ENCODE peak calls at places on chromosomes 12 and 14, in nine cellular contexts. L is effector memory CD8-positive, alpha-beta T cell; B is stimulated activated CD4-positive, alpha-beta T cell treated with anti-CD3 and anti-CD28 coated beads, Interleukin-2, amount 100 ng/mL, for 24 hours; E is AG10803; M is hippocampal formation; W is PC-3; A is G401; D is activated CD8-positive, alpha-beta memory T cell treated with anti-CD3 and anti-CD28 coated beads, Interleukin-2, amount 50 U/mL, for 48 hours; U is stimulated activated CD8-positive, alpha-beta memory T cell treated with anti-CD3 and anti-CD28 coated beads, Interleukin-4, amount 100 ng/mL, for 1 hour. K is an unnamed sample.
A peak's percentile ranks its signal among the peaks of the same experiment; 100 is the strongest.

GRCh38 chr12:110661337-110661972 is 27.5 kb downstream of the HVCN1 start:
- DNase-seq in L (peak; percentile 44), E (no peak), M (no peak), W (no peak), U (peak; percentile 19), D (peak; percentile 85), A (no peak), B (peak; percentile 65), K (peak; percentile 75)

GRCh38 chr14:67480011-67480410 is 8.5 kb downstream of the TMEM229B start:
- DNase-seq in D (no peak), L (no peak), W (no peak), M (no peak), A (peak; percentile 60), E (no peak), U (no peak), B (no peak), K (no peak)

GRCh38 chr14:36068777-36069534 is 107.6 kb downstream of the PTCSC3 start:
- DNase-seq in U (no peak), B (no peak), A (no peak), D (no peak), L (no peak), M (peak; percentile 7), W (peak; percentile 72), E (peak; percentile 84), K (no peak)

GRCh38 chr12:49331360-49332222 is 5.4 kb downstream of the C1QL4 start:
- DNase-seq in W (peak; percentile 66), A (peak; percentile 75), E (peak; percentile 68), M (peak; percentile 65), L (no peak), D (no peak), B (no peak), U (no peak), K (no peak)

GRCh38 chr12:53096089-53096741 is 1.3 kb upstream of the IGFBP6 start:
- DNase-seq in A (peak; percentile 6), E (peak; percentile 92), D (peak; percentile 44), B (no peak), L (no peak), U (no peak), M (no peak), W (peak; percentile 19), K (no peak)

GRCh38 chr12:44626883-44627282 is 249.2 kb downstream of the NELL2 start:
- DNase-seq in U (no peak), W (no peak), B (no peak), A (no peak), E (no peak), D (no peak), L (no peak), M (no peak), K (no peak)

GRCh38 chr12:5509557-5509956 is 77.6 kb downstream of the NTF3 start:
- DNase-seq in L (no peak), B (no peak), U (no peak), D (no peak), M (no peak), E (no peak), W (no peak), A (no peak), K (no peak)

GRCh38 chr12:48796976-48797375 is 8.1 kb upstream of the ADCY6 start:
- DNase-seq in E (peak; percentile 27), M (no peak), A (no peak), B (no peak), D (no peak), L (no peak), U (no peak), W (no peak), K (no peak)

GRCh38 chr14:24286996-24287395 is 12.6 kb downstream of the DHRS1 start:
- DNase-seq in A (no peak), D (no peak), E (no peak), U (no peak), L (no peak), M (no peak), W (no peak), B (no peak), K (no peak)

GRCh38 chr12:6327159-6327558 is 14.7 kb downstream of the TNFRSF1A start:
- DNase-seq in E (no peak), D (no peak), A (no peak), B (no peak), U (no peak), M (no peak), L (no peak), W (no peak), K (no peak)

GRCh38 chr12:47822863-47823262 is 3.2 kb upstream of the HDAC7 start:
- DNase-seq in E (no peak), A (no peak), B (no peak), D (no peak), M (no peak), U (no peak), L (no peak), W (peak; percentile 76), K (no peak)

GRCh38 chr12:18284461-18284860 is 23.1 kb downstream of the PIK3C2G start:
- DNase-seq in U (no peak), W (no peak), L (no peak), A (no peak), D (no peak), E (no peak), B (no peak), M (no peak), K (no peak)

GRCh38 chr14:28746247-28746646 is 20.3 kb upstream of the FOXG1 start:
- DNase-seq in L (no peak), A (no peak), B (no peak), E (no peak), W (no peak), D (no peak), U (no peak), M (no peak), K (no peak)

GRCh38 chr12:31732926-31733548 is 4.2 kb upstream of the AMN1 start:
- DNase-seq in B (peak; percentile 30), A (no peak), D (peak; percentile 79), L (no peak), W (peak; percentile 91), U (no peak), M (no peak), E (peak; percentile 75), K (no peak)

GRCh38 chr12:2198088-2198501 is 145.3 kb downstream of the CACNA1C start:
- DNase-seq in D (no peak), W (no peak), B (no peak), M (no peak), E (peak; percentile 69), U (no peak), L (no peak), A (peak; percentile 78), K (no peak)

GRCh38 chr14:59055439-59056045 is 132.9 kb upstream of the DAAM1 start:
- DNase-seq in U (no peak), D (no peak), M (peak; percentile 69), W (peak; percentile 92), L (no peak), E (peak; percentile 70), A (peak; percentile 74), B (peak; percentile 15), K (peak; percentile 45)

GRCh38 chr14:54221971-54222370 is 174.8 kb upstream of the CDKN3 start:
- DNase-seq in D (no peak), L (no peak), W (no peak), A (no peak), B (no peak), U (no peak), E (no peak), M (no peak), K (no peak)

GRCh38 chr12:88842314-88842713 is 262.0 kb upstream of the KITLG start:
- DNase-seq in A (no peak), B (no peak), D (no peak), W (no peak), M (no peak), L (no peak), E (no peak), U (no peak), K (no peak)

GRCh38 chr12:4800555-4800954 is 80.4 kb downstream of the GALNT8 start:
- DNase-seq in D (no peak), L (no peak), W (no peak), U (no peak), E (no peak), B (no peak), M (no peak), A (no peak), K (no peak)

GRCh38 chr12:120328228-120328627 is 649 bp upstream of the PLA2G1B start:
- DNase-seq in A (no peak), D (no peak), U (no peak), E (no peak), L (no peak), W (no peak), M (no peak), B (no peak), K (no peak)

GRCh38 chr12:78018939-78019338 is 188.2 kb downstream of the NAV3 start:
- DNase-seq in B (no peak), A (no peak), U (no peak), W (no peak), E (peak; percentile 41), L (no peak), M (no peak), D (no peak), K (no peak)

K was measured in germinal center.